ENCODE peak calls at places on chromosomes 3 and 15, in five cellular contexts. T, K, D, F and V are unnamed samples.

GRCh38 chr3:149224736-149225594 is 3.3 kb upstream of the CP start:
- DNase-seq in K (no peak), T (no peak), D (peak), F (no peak), V (no peak)

GRCh38 chr3:156174229-156174847 is 54.0 kb downstream of the KCNAB1 start:
- DNase-seq in K (no peak), F (no peak), T (peak), D (no peak), V (no peak)

GRCh38 chr3:44045476-44046275 is 196.0 kb upstream of the TOPAZ1 start:
- DNase-seq in F (no peak), T (peak), K (no peak), D (no peak), V (no peak)

GRCh38 chr3:42639192-42639591 is 14.3 kb upstream of the ZBTB47 start:
- DNase-seq in T (no peak), D (no peak), F (no peak), K (no peak), V (no peak)

GRCh38 chr3:51622868-51623267 is 48.2 kb upstream of the TEX264 start:
- DNase-seq in D (no peak), T (peak), F (no peak), K (no peak), V (no peak)

GRCh38 chr15:38618242-38618925 is 53.8 kb upstream of the RASGRP1 start:
- DNase-seq in D (no peak), T (no peak), F (no peak), K (no peak), V (no peak)

GRCh38 chr3:101602731-101603130 is 28.8 kb downstream of the PCNP start:
- DNase-seq in F (no peak), T (no peak), D (no peak), K (no peak), V (peak)

GRCh38 chr15:45221053-45221599 is 30.9 kb upstream of the SLC28A2 start:
- DNase-seq in T (no peak), K (no peak), D (no peak), F (no peak), V (no peak)

GRCh38 chr3:129077222-129077621 is 16.6 kb downstream of the GP9 start:
- DNase-seq in F (no peak), D (no peak), T (no peak), K (no peak), V (no peak)

GRCh38 chr15:66580643-66581042 is 14.8 kb upstream of the LCTL start:
- DNase-seq in D (no peak), T (no peak), K (no peak), F (no peak), V (no peak)

GRCh38 chr15:78065284-78065872 is 12.1 kb downstream of the TBC1D2B start:
- DNase-seq in T (no peak), K (no peak), F (no peak), D (no peak), V (no peak)

GRCh38 chr15:100277087-100277855 is 64.5 kb downstream of the ADAMTS17 start:
- DNase-seq in T (no peak), F (no peak), K (peak), D (no peak), V (no peak)

GRCh38 chr3:64546856-64547255 is 140.9 kb downstream of the ADAMTS9 start:
- DNase-seq in D (no peak), K (no peak), F (no peak), T (no peak), V (no peak)

GRCh38 chr3:125025647-125026046 is 30.1 kb downstream of the HEG1 start:
- DNase-seq in D (no peak), K (no peak), T (no peak), F (no peak), V (no peak)

GRCh38 chr3:150372320-150373118 is 35.6 kb upstream of the TSC22D2 start:
- DNase-seq in D (no peak), K (peak), F (no peak), T (no peak), V (no peak)

GRCh38 chr3:32238027-32238815 is at the start of gene CMTM8:
- DNase-seq in K (peak), F (peak), T (peak), D (peak), V (peak)

GRCh38 chr3:14773691-14774128 is 45.1 kb upstream of the FGD5 start:
- DNase-seq in T (no peak), K (no peak), F (no peak), D (no peak), V (peak)

GRCh38 chr3:183233986-183234385 is 19.1 kb upstream of the B3GNT5 start:
- DNase-seq in K (no peak), F (no peak), D (no peak), T (no peak), V (no peak)

GRCh38 chr3:149480326-149481017 is 6.0 kb downstream of the TM4SF4 start:
- DNase-seq in T (peak), F (peak), K (peak), D (no peak), V (peak)

GRCh38 chr15:38707802-38708671 is 143.4 kb upstream of the RASGRP1 start:
- DNase-seq in K (peak), T (peak), D (peak), F (no peak), V (no peak)

GRCh38 chr3:107674371-107674770 is 151.6 kb downstream of the BBX start:
- DNase-seq in K (no peak), T (no peak), D (no peak), F (no peak), V (no peak)

GRCh38 chr15:74402873-74403589 is 30.7 kb downstream of the SEMA7A start:
- DNase-seq in T (no peak), K (no peak), F (no peak), D (peak), V (no peak)

GRCh38 chr15:60390931-60391501 is 6.8 kb downstream of the ANXA2 start:
- DNase-seq in T (no peak), F (no peak), K (no peak), D (no peak), V (no peak)

GRCh38 chr3:140771030-140771677 is 93.3 kb downstream of the TRIM42 start:
- DNase-seq in T (no peak), D (no peak), F (no peak), K (no peak), V (no peak)

GRCh38 chr3:165852710-165853109 is 15.5 kb upstream of the BCHE start:
- DNase-seq in K (no peak), D (no peak), F (no peak), T (no peak), V (no peak)

GRCh38 chr3:134762016-134762415 is 33.0 kb upstream of the EPHB1 start:
- DNase-seq in T (no peak), D (no peak), F (no peak), K (no peak), V (peak)

GRCh38 chr3:99929409-99930139 is 111.9 kb downstream of the CMSS1 start:
- DNase-seq in F (no peak), T (no peak), K (no peak), D (no peak), V (no peak)

GRCh38 chr15:78991879-78992278 is 47.0 kb upstream of the CTSH start:
- DNase-seq in K (no peak), T (no peak), D (no peak), F (no peak), V (no peak)

GRCh38 chr15:96359772-96360498 is 29.4 kb downstream of the NR2F2 start:
- DNase-seq in D (no peak), T (no peak), K (peak), F (no peak), V (peak)

GRCh38 chr15:52010633-52011595 is 8.1 kb upstream of the MAPK6 start:
- DNase-seq in K (no peak), F (no peak), D (no peak), T (no peak), V (no peak)

GRCh38 chr3:12159227-12159601 is 502 bp upstream of the TIMP4 start:
- DNase-seq in D (no peak), T (no peak), F (no peak), K (no peak), V (peak)

GRCh38 chr3:22555753-22556152 is 647.4 kb upstream of the UBE2E2 start:
- DNase-seq in T (no peak), F (no peak), K (no peak), D (no peak), V (no peak)

GRCh38 chr3:7309707-7310106 is 448.8 kb downstream of the GRM7 start:
- DNase-seq in T (no peak), F (no peak), D (no peak), K (no peak), V (no peak)

GRCh38 chr3:161560006-161560637 is 63.5 kb downstream of the OTOL1 start:
- DNase-seq in D (no peak), K (peak), T (peak), F (peak), V (peak)

GRCh38 chr3:120198305-120198878 is 86.6 kb downstream of the GPR156 start:
- DNase-seq in D (no peak), K (no peak), T (no peak), F (no peak), V (no peak)